ENCODE peak calls at places on chromosome X, in ten cellular contexts. T, V, W, Q, B, L, H, G, I and U are unnamed samples.

GRCh38 chrX:38699116-38699515 is 102.1 kb upstream of the MID1IP1 start:
- DNase-seq in V (no peak), T (no peak), W (no peak), Q (no peak), L (no peak), I (no peak), G (no peak), B (no peak), H (no peak), U (no peak)

GRCh38 chrX:133715715-133716114 is 269.7 kb downstream of the GPC3 start:
- DNase-seq in I (no peak), B (no peak), L (no peak), V (no peak), H (no peak), T (no peak), G (no peak), W (no peak), Q (no peak), U (no peak)

GRCh38 chrX:134734343-134735001 is 76.2 kb upstream of the PLAC1 start:
- DNase-seq in W (no peak), L (no peak), I (no peak), G (peak; percentile 24), T (no peak), B (no peak), H (no peak), V (no peak), Q (no peak), U (no peak)

GRCh38 chrX:12767856-12768255 is 23.4 kb upstream of the PRPS2 start:
- DNase-seq in G (peak; percentile 45), V (no peak), L (no peak), H (no peak), Q (no peak), T (no peak), W (no peak), B (no peak), I (no peak), U (no peak)

GRCh38 chrX:68837119-68837518 is 8.3 kb downstream of the EFNB1 start:
- DNase-seq in H (no peak), I (no peak), Q (no peak), W (no peak), B (no peak), T (no peak), G (no peak), V (no peak), L (no peak), U (no peak)

GRCh38 chrX:110114260-110114776 is 111.4 kb downstream of the TMEM164 start:
- DNase-seq in T (no peak), G (no peak), W (no peak), Q (no peak), B (no peak), V (no peak), L (no peak), H (no peak), I (no peak), U (no peak)

GRCh38 chrX:69762340-69762739 is 146.4 kb downstream of the EDA start:
- DNase-seq in H (no peak), W (no peak), I (no peak), G (no peak), T (no peak), V (no peak), L (no peak), Q (no peak), B (no peak), U (no peak)

GRCh38 chrX:103398321-103398937 is 22.1 kb downstream of the BEX3 start:
- DNase-seq in H (peak; percentile 11), B (no peak), T (no peak), L (no peak), I (peak; percentile 81), Q (no peak), G (peak; percentile 73), V (peak; percentile 11), W (no peak), U (no peak)

GRCh38 chrX:21930986-21931385 is 9.5 kb upstream of the SMS start:
- DNase-seq in W (no peak), I (no peak), Q (no peak), T (no peak), H (no peak), L (no peak), V (no peak), B (no peak), G (no peak), U (no peak)

GRCh38 chrX:38796926-38797325 is 4.3 kb upstream of the MID1IP1 start:
- DNase-seq in I (no peak), B (no peak), G (no peak), T (no peak), H (no peak), L (no peak), Q (no peak), V (no peak), W (no peak), U (no peak)

GRCh38 chrX:51866156-51866555 is 27.3 kb upstream of the MAGED1 start:
- DNase-seq in G (no peak), L (no peak), T (no peak), W (no peak), I (peak; percentile 36), V (no peak), B (no peak), H (no peak), Q (no peak), U (no peak)

GRCh38 chrX:9604111-9604907 is 139.5 kb downstream of the TBL1X start:
- DNase-seq in T (peak; percentile 75), W (no peak), L (no peak), B (no peak), I (no peak), Q (no peak), H (no peak), G (no peak), V (no peak), U (no peak)

GRCh38 chrX:132184871-132185270 is 34.4 kb downstream of the RAP2C start:
- DNase-seq in H (no peak), B (no peak), Q (no peak), L (no peak), G (no peak), I (no peak), W (no peak), T (no peak), V (no peak), U (no peak)

GRCh38 chrX:119729408-119730201 is 28.8 kb upstream of the SOWAHD start:
- DNase-seq in H (peak; percentile 31), V (peak; percentile 46), T (no peak), Q (peak; percentile 52), I (peak; percentile 59), L (peak; percentile 45), W (peak; percentile 57), B (peak; percentile 80), G (peak; percentile 59), U (no peak)

GRCh38 chrX:46961574-46962279 is 49.5 kb downstream of the JADE3 start:
- DNase-seq in Q (no peak), I (no peak), B (peak; percentile 5), G (no peak), W (no peak), H (no peak), T (no peak), V (no peak), L (no peak), U (no peak)

GRCh38 chrX:143461616-143462015 is 55.7 kb downstream of the SPANXN3 start:
- DNase-seq in B (no peak), Q (no peak), V (no peak), H (no peak), L (no peak), I (no peak), W (no peak), T (no peak), G (no peak), U (no peak)
- TF ChIP-seq CTCF in B (no peak), Q (no peak), V (no peak), H (no peak), L (no peak), I (no peak), W (no peak), T (peak; percentile 9), G (no peak), U (no peak)

GRCh38 chrX:42176790-42177189 is 253.4 kb upstream of the CASK start:
- DNase-seq in I (no peak), L (no peak), Q (no peak), G (no peak), W (no peak), H (no peak), B (peak; percentile 3), T (no peak), V (no peak), U (no peak)
- TF ChIP-seq CTCF in I (no peak), L (no peak), Q (no peak), G (no peak), W (no peak), H (no peak), B (no peak), T (no peak), V (no peak), U (no peak)

GRCh38 chrX:71911023-71911730 is 532 bp downstream of the NHSL2 start:
- DNase-seq in G (no peak), W (peak; percentile 31), I (no peak), V (peak; percentile 42), H (no peak), L (no peak), B (peak; percentile 66), Q (no peak), T (no peak), U (no peak)
- TF ChIP-seq CTCF in G (no peak), W (peak; percentile 61), I (peak; percentile 45), V (peak; percentile 43), H (no peak), L (no peak), B (peak; percentile 26), Q (no peak), T (peak; percentile 23), U (no peak)

GRCh38 chrX:23935116-23935515 is 27.3 kb downstream of the CXorf58 start:
- DNase-seq in W (no peak), Q (no peak), B (no peak), T (no peak), G (no peak), V (no peak), L (no peak), H (no peak), I (no peak), U (no peak)

GRCh38 chrX:23938690-23939089 is 30.9 kb downstream of the CXorf58 start:
- DNase-seq in B (no peak), W (no peak), Q (no peak), I (no peak), G (no peak), L (no peak), T (no peak), H (no peak), V (no peak), U (no peak)

GRCh38 chrX:23936198-23936597 is 28.4 kb downstream of the CXorf58 start:
- DNase-seq in B (no peak), G (no peak), I (no peak), T (no peak), H (no peak), Q (no peak), W (no peak), V (no peak), L (no peak), U (no peak)

GRCh38 chrX:23931149-23931604 is 23.4 kb downstream of the CXorf58 start:
- DNase-seq in W (no peak), B (no peak), T (no peak), V (no peak), I (no peak), Q (no peak), L (no peak), G (no peak), H (no peak), U (no peak)

DNA sequence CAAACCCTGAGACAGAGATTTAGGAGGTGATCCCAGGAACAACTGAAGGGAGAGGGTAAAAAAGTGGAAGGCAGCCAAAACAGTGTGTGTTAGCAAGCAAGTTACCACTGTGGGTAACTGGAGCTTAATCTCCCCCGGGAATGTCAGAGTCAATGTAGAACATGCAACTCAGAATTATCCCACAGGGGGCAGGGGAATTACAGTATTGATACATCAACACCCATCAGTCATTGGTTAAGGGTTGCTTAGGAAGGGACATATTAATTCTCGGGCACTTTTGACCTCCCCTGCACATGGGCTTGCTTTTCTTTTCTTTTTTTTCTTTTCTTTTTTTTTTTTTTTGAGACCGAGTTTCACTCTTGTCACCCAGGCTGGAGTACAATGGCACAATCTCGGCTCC is 29.3 kb downstream of the CXorf58 start:
- DNase-seq in W (no peak), L (no peak), G (no peak), T (no peak), B (peak; percentile 13), I (no peak), H (peak; percentile 14), V (no peak), Q (no peak), U (no peak)
- TF ChIP-seq CTCF in W (no peak), L (no peak), G (no peak), T (no peak), B (no peak), I (no peak), H (no peak), V (no peak), Q (no peak), U (no peak)